ENCODE peak calls at places on chromosomes 5 and 9, in five cellular contexts. U is left lung, E is heart right ventricle, D is HepG2, W is tibial artery. F is an unnamed sample.

GRCh38 chr5:127410906-127411780 is 106.3 kb upstream of the PRRC1 start:
- DNase-seq in U (no peak), D (no peak), E (no peak), W (no peak), F (no peak)

GRCh38 chr9:117306032-117306431 is 108.8 kb downstream of the ASTN2 start:
- DNase-seq in W (no peak), E (no peak), D (no peak), U (no peak), F (no peak)

GRCh38 chr9:75197521-75197920 is 109.2 kb downstream of the OSTF1 start:
- DNase-seq in D (no peak), W (no peak), E (no peak), U (no peak), F (no peak)

GRCh38 chr9:112785981-112786380 is 35.4 kb downstream of the SNX30 start:
- DNase-seq in D (no peak), W (no peak), E (no peak), U (no peak), F (no peak)

GRCh38 chr5:178111925-178112324 is 1.4 kb upstream of the N4BP3 start:
- DNase-seq in W (no peak), D (no peak), E (no peak), U (no peak), F (no peak)

GRCh38 chr5:59208468-59208867 is 625.6 kb downstream of the RAB3C start:
- DNase-seq in D (no peak), U (no peak), W (no peak), E (no peak), F (no peak)

GRCh38 chr5:107808671-107809137 is 138.0 kb upstream of the EFNA5 start:
- DNase-seq in E (no peak), D (peak), W (no peak), U (no peak), F (no peak)

GRCh38 chr5:76547242-76547890 is 75.8 kb downstream of the F2RL2 start:
- DNase-seq in U (no peak), E (no peak), W (no peak), D (no peak), F (peak)

GRCh38 chr5:181164076-181164952 is 16.9 kb downstream of the OR2V2 start:
- DNase-seq in U (no peak), E (no peak), D (no peak), W (no peak), F (no peak)

GRCh38 chr9:14993061-14993800 is 83.0 kb upstream of the FREM1 start:
- DNase-seq in W (peak), E (peak), D (no peak), U (peak), F (peak)

GRCh38 chr5:126487596-126487995 is 64.4 kb downstream of the GRAMD2B start:
- DNase-seq in W (no peak), D (no peak), U (no peak), E (no peak), F (no peak)

GRCh38 chr5:75281716-75282465 is 45.2 kb upstream of the ANKRD31 start:
- DNase-seq in U (no peak), D (peak), E (no peak), W (no peak), F (no peak)

GRCh38 chr9:24035816-24036215 is 209.8 kb upstream of the ELAVL2 start:
- DNase-seq in E (no peak), D (no peak), W (no peak), U (no peak), F (no peak)

GRCh38 chr5:59506285-59506877 is 387.1 kb downstream of the PDE4D start:
- DNase-seq in E (no peak), U (no peak), W (no peak), D (peak), F (no peak)

GRCh38 chr9:127833555-127833954 is 20.9 kb downstream of the ENG start:
- DNase-seq in U (no peak), E (no peak), D (no peak), W (no peak), F (peak)

GRCh38 chr9:136462664-136463063 is 20.2 kb downstream of the SEC16A start:
- DNase-seq in E (no peak), U (no peak), D (no peak), W (no peak), F (no peak)

GRCh38 chr5:148788636-148789035 is 37.8 kb upstream of the ADRB2 start:
- DNase-seq in E (no peak), D (no peak), U (no peak), W (no peak), F (no peak)

GRCh38 chr9:111831371-111832108 is 36.8 kb upstream of the SHOC1 start:
- DNase-seq in W (no peak), U (no peak), D (no peak), E (no peak), F (no peak)

GRCh38 chr5:126961702-126962101 is 68.7 kb downstream of the MARCHF3 start:
- DNase-seq in U (no peak), E (no peak), D (no peak), W (no peak), F (no peak)

GRCh38 chr5:140800816-140801493 is at the start of gene PCDHA3:
- DNase-seq in E (no peak), W (peak), U (no peak), D (peak), F (peak)

GRCh38 chr9:12462861-12463260 is 230.3 kb upstream of the TYRP1 start:
- DNase-seq in D (no peak), U (no peak), W (no peak), E (no peak), F (no peak)

GRCh38 chr5:177049285-177049684 is 26.8 kb downstream of the ZNF346 start:
- DNase-seq in D (no peak), W (no peak), U (no peak), E (no peak), F (no peak)

GRCh38 chr5:56962286-56962685 is 10.4 kb upstream of the MIER3 start:
- DNase-seq in E (no peak), D (peak), W (no peak), U (no peak), F (no peak)

GRCh38 chr5:56961746-56962145 is 9.8 kb upstream of the MIER3 start:
- DNase-seq in D (no peak), E (no peak), W (no peak), U (no peak), F (no peak)

GRCh38 chr5:56964173-56964572 is 12.2 kb upstream of the MIER3 start:
- DNase-seq in W (no peak), E (no peak), U (no peak), D (no peak), F (no peak)

GRCh38 chr5:56958595-56958994 is 6.7 kb upstream of the MIER3 start:
- DNase-seq in W (no peak), E (no peak), D (no peak), U (no peak), F (no peak)
- TF ChIP-seq CTCF in W (no peak), E (no peak), D (no peak), U (no peak), F (no peak)

DNA sequence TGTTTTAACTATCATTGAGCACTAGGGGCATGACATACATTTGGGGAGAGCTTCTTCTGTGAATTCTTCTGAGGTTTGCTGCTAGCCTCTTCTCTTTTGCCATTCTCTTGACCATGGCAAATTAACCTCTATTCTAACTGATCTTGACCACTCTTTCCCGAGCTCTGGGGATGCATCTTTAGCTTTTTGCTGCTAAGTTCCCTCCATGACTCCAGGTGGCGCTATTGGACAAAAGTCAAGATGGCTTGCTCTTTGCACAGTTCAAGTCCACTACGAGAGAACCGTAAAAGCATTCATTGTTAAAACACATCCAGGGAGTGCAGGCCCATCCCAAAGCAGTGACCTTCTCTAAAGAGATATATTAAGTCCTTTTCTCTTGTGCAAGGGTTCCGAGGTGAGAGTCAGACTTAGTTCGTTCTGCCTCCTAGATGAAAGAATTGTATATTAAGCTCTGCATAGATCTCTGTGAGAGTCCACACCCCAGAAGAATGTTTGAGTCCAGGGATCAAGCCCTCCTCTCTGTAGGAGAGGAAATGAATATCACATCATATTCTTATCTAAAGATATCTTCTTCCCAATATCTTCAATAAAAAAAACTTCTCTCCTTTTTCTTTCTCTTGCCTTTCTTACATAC is 1152.9 kb upstream of the CDH6 start:
- DNase-seq in W (no peak), E (no peak), D (peak), U (no peak), F (no peak)
- TF ChIP-seq CTCF in W (peak), E (no peak), D (peak), U (peak), F (peak)

GRCh38 chr9:100595391-100596199 is 17.7 kb downstream of the CAVIN4 start:
- DNase-seq in W (no peak), E (no peak), D (peak), U (no peak), F (no peak)
- TF ChIP-seq CTCF in W (peak), E (peak), D (peak), U (peak), F (peak)

GRCh38 chr9:82808478-82808877 is 254.5 kb downstream of the RASEF start:
- DNase-seq in U (no peak), D (no peak), W (no peak), E (no peak), F (no peak)

GRCh38 chr9:82810902-82811301 is 252.0 kb downstream of the RASEF start:
- DNase-seq in E (no peak), W (no peak), D (no peak), U (no peak), F (no peak)

GRCh38 chr9:82799300-82799699 is 263.6 kb downstream of the RASEF start:
- DNase-seq in D (no peak), W (no peak), U (no peak), E (no peak), F (no peak)

GRCh38 chr9:82805027-82805426 is 257.9 kb downstream of the RASEF start:
- DNase-seq in E (no peak), W (no peak), D (no peak), U (no peak), F (no peak)
- TF ChIP-seq CTCF in E (no peak), W (no peak), D (no peak), U (no peak), F (no peak)

GRCh38 chr5:80124111-80124510 is 89.0 kb downstream of the THBS4 start:
- DNase-seq in U (no peak), E (no peak), D (no peak), W (no peak), F (no peak)

GRCh38 chr5:80124519-80124918 is 89.4 kb downstream of the THBS4 start:
- DNase-seq in U (no peak), D (no peak), E (no peak), W (no peak), F (no peak)

GRCh38 chr5:80125022-80125961 is 90.1 kb downstream of the THBS4 start:
- DNase-seq in E (no peak), U (no peak), W (no peak), D (no peak), F (no peak)

GRCh38 chr5:80127037-80127642 is 92.0 kb downstream of the THBS4 start:
- DNase-seq in D (no peak), E (no peak), U (no peak), W (no peak), F (peak)

GRCh38 chr5:80125962-80126480 is 90.9 kb downstream of the THBS4 start:
- DNase-seq in U (no peak), D (no peak), E (no peak), W (no peak), F (no peak)
- TF ChIP-seq CTCF in U (no peak), D (no peak), E (no peak), W (no peak), F (no peak)

GRCh38 chr5:117738571-117738970 is 1163.9 kb upstream of the SEMA6A start:
- DNase-seq in W (no peak), U (no peak), D (no peak), E (no peak), F (no peak)
- TF ChIP-seq CTCF in W (no peak), U (no peak), D (no peak), E (no peak), F (no peak)

GRCh38 chr5:147290261-147290660 is 55.4 kb downstream of the STK32A start:
- DNase-seq in W (no peak), D (no peak), E (no peak), U (peak), F (no peak)
- TF ChIP-seq CTCF in W (no peak), D (no peak), E (no peak), U (no peak), F (no peak)

DNA sequence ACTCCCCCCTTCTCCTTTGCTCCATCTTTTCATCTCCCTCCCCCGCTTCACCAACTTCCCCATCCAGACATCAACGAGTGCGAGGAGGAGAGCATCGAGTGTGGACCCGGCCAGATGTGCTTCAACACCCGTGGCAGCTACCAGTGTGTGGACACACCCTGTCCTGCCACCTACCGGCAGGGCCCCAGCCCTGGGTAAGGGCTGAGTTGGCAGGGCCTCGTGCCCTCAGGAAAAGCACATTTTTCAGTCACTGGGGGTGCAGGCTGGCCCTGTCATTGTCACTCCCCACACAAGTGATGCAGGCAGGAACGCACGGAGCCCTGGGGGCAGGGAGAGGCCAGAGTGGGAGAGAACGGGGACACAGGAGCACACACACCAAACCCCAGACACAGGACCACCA is 12.4 kb upstream of the ASS1 start:
- DNase-seq in W (no peak), U (no peak), D (no peak), E (no peak), F (no peak)
- TF ChIP-seq CTCF in W (no peak), U (no peak), D (peak), E (no peak), F (no peak)

DNA sequence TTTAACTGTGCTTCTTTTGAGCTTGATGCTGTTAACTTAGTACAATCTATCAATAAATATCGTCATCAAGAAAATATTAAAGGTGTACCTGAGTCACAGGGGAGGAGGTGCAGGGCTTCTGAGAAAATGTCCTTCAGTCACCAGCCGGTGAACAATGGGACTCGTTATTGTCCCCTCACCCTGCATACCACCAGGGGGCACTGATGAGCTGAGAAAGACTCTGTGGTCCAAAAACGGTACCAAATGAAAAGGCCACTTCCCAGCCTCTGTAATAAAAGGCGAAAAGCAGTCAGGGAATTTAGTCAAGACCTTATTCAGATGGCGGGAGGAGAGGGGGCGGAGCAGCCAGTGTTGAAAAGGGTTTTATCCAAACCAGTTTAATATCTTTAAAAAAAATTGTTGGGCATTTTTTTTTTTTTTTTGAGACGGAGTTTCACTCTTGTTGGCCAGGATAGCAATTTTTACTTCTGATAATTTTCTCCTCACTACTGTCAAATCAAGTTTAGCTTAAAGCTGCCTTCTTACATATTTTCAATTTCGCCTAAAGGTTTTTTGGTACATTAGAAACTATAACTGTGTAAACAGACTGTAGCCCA is 271.9 kb upstream of the ADAMTS16 start:
- DNase-seq in W (no peak), D (peak), E (no peak), U (peak), F (peak)
- TF ChIP-seq CTCF in W (peak), D (peak), E (peak), U (peak), F (peak)